ENCODE peak calls at places on chromosomes 6 and 20, in nine cellular contexts. B is NCI-H1436; H is BJ; R is iPS DF 19.7; Y is activated T-helper 1 cell treated with anti-CD3 and anti-CD28 coated beads, Interleukin-12 subunit alpha, Interleukin-12 subunit beta, Interleukin-2, Interleukin-4 antibody, amounts not matched to agents 30 ng/mL and 10 ng/mL and 1 ng/mL, durations not matched to agents 14 hours and 24 hours and 36 hours; F is Kasumi-1; I is mesendoderm; X is tibial nerve; V is activated naive CD4-positive, alpha-beta T cell treated with Interleukin-2 at 50 U/mL for 16 hours. G is an unnamed sample.

GRCh38 chr6:108737594-108738546 is 110.4 kb upstream of the ARMC2 start:
- DNase-seq in B (no peak), H (peak), R (no peak), Y (no peak), F (no peak), I (no peak), X (peak), V (peak), G (peak)

GRCh38 chr20:36833275-36834020 is 42.5 kb upstream of the TLDC2 start:
- DNase-seq in B (no peak), H (no peak), R (no peak), Y (no peak), F (no peak), I (no peak), X (no peak), V (no peak), G (no peak)

GRCh38 chr20:14582855-14583254 is 245.4 kb upstream of the FLRT3 start:
- DNase-seq in B (no peak), H (no peak), R (no peak), Y (no peak), F (peak), I (no peak), X (no peak), V (no peak), G (no peak)

GRCh38 chr6:25583099-25583498 is 68.9 kb upstream of the SCGN start:
- DNase-seq in B (no peak), H (no peak), R (no peak), Y (peak), F (no peak), I (peak), X (no peak), V (no peak), G (no peak)

GRCh38 chr6:130322673-130323268 is 43.0 kb upstream of the TMEM200A start:
- DNase-seq in B (peak), H (no peak), R (peak), Y (peak), F (peak), I (peak), X (peak), V (peak), G (no peak)

GRCh38 chr20:62648318-62648995 is 6.2 kb downstream of the SLCO4A1 start:
- DNase-seq in B (no peak), H (no peak), R (no peak), Y (no peak), F (no peak), I (no peak), X (no peak), V (no peak), G (no peak)

GRCh38 chr20:36493801-36494114 is 47.6 kb upstream of the MYL9 start:
- DNase-seq in B (no peak), H (peak), R (no peak), Y (no peak), F (no peak), I (no peak), X (peak), V (no peak), G (peak)

GRCh38 chr6:117270121-117270959 is 5.0 kb downstream of the VGLL2 start:
- DNase-seq in B (no peak), H (no peak), R (no peak), Y (no peak), F (no peak), I (peak), X (no peak), V (no peak), G (peak)

GRCh38 chr6:33786736-33787135 is 2.2 kb downstream of the LEMD2 start:
- DNase-seq in B (no peak), H (no peak), R (no peak), Y (no peak), F (no peak), I (no peak), X (no peak), V (no peak), G (no peak)

GRCh38 chr20:63873477-63873971 is 8.5 kb downstream of the TPD52L2 start:
- DNase-seq in B (no peak), H (no peak), R (no peak), Y (peak), F (peak), I (no peak), X (peak), V (peak), G (peak)

GRCh38 chr6:5199203-5200101 is 61.3 kb downstream of the LYRM4 start:
- DNase-seq in B (no peak), H (no peak), R (no peak), Y (no peak), F (no peak), I (no peak), X (no peak), V (no peak), G (no peak)

GRCh38 chr6:125586074-125586473 is 163.4 kb upstream of the HEY2 start:
- DNase-seq in B (no peak), H (no peak), R (no peak), Y (no peak), F (no peak), I (peak), X (no peak), V (no peak), G (no peak)

GRCh38 chr6:106724848-106725247 is 95.5 kb downstream of the QRSL1 start:
- DNase-seq in B (no peak), H (no peak), R (no peak), Y (no peak), F (no peak), I (no peak), X (no peak), V (no peak), G (no peak)

GRCh38 chr20:34982270-34983088 is 26.8 kb downstream of the MYH7B start:
- DNase-seq in B (no peak), H (no peak), R (no peak), Y (no peak), F (no peak), I (no peak), X (no peak), V (no peak), G (peak)

GRCh38 chr6:15619330-15619729 is 43.5 kb downstream of the DTNBP1 start:
- DNase-seq in B (no peak), H (no peak), R (no peak), Y (no peak), F (no peak), I (no peak), X (no peak), V (no peak), G (no peak)

GRCh38 chr6:134247271-134247833 is 70.6 kb downstream of the SGK1 start:
- DNase-seq in B (no peak), H (no peak), R (no peak), Y (peak), F (no peak), I (no peak), X (no peak), V (peak), G (no peak)

GRCh38 chr6:148251286-148251685 is 91.4 kb upstream of the SASH1 start:
- DNase-seq in B (no peak), H (no peak), R (no peak), Y (no peak), F (peak), I (peak), X (no peak), V (no peak), G (no peak)

GRCh38 chr6:134482585-134483346 is 164.9 kb upstream of the SGK1 start:
- DNase-seq in B (no peak), H (no peak), R (no peak), Y (no peak), F (no peak), I (no peak), X (peak), V (no peak), G (peak)

GRCh38 chr20:61924211-61924857 is 141.3 kb downstream of the TAF4 start:
- DNase-seq in B (no peak), H (no peak), R (no peak), Y (no peak), F (no peak), I (no peak), X (no peak), V (no peak), G (peak)

GRCh38 chr20:61577065-61577464 is 325.0 kb downstream of the CDH4 start:
- DNase-seq in B (no peak), H (no peak), R (no peak), Y (no peak), F (no peak), I (no peak), X (no peak), V (no peak), G (no peak)

GRCh38 chr6:161985911-161986310 is 712.0 kb upstream of the AGPAT4 start:
- DNase-seq in B (no peak), H (no peak), R (no peak), Y (no peak), F (no peak), I (no peak), X (no peak), V (no peak), G (no peak)

GRCh38 chr6:151239603-151240035 is at the start of gene AKAP12:
- DNase-seq in B (no peak), H (no peak), R (no peak), Y (no peak), F (no peak), I (peak), X (peak), V (no peak), G (peak)

GRCh38 chr20:57389695-57390603 is 1.2 kb upstream of the RBM38 start:
- DNase-seq in B (no peak), H (no peak), R (no peak), Y (peak), F (peak), I (peak), X (no peak), V (peak), G (no peak)

GRCh38 chr6:113997106-113997505 is 26.2 kb upstream of the HDAC2 start:
- DNase-seq in B (no peak), H (peak), R (no peak), Y (no peak), F (no peak), I (no peak), X (no peak), V (no peak), G (no peak)

GRCh38 chr6:31821301-31822037 is 6.1 kb upstream of the HSPA1B start:
- DNase-seq in B (peak), H (no peak), R (no peak), Y (peak), F (peak), I (peak), X (no peak), V (peak), G (peak)

GRCh38 chr6:105346052-105346451 is 56.8 kb downstream of the PREP start:
- DNase-seq in B (no peak), H (no peak), R (no peak), Y (no peak), F (no peak), I (peak), X (no peak), V (no peak), G (no peak)